ENCODE peak calls at places on chromosomes 13 and 19, in five cellular contexts. B is fibroblast of lung, E is thoracic aorta, C is breast epithelium, V is left ventricle myocardium inferior. U is an unnamed sample.

GRCh38 chr13:101520672-101521071 is 68.2 kb downstream of the ITGBL1 start:
- DNase-seq in B (peak; percentile 68), E (no peak), C (no peak), V (no peak), U (no peak)

GRCh38 chr13:87536899-87537298 is 134.3 kb upstream of the SLITRK5 start:
- DNase-seq in B (no peak), E (no peak), C (no peak), V (no peak), U (no peak)

GRCh38 chr13:111610077-111610476 is 289.6 kb downstream of the TEX29 start:
- DNase-seq in B (no peak), E (no peak), C (no peak), V (no peak), U (no peak)

GRCh38 chr13:111460548-111461444 is 140.4 kb downstream of the TEX29 start:
- DNase-seq in B (peak; percentile 70), E (no peak), C (peak; percentile 23), V (no peak), U (no peak)

GRCh38 chr13:81133066-81133465 is 792.1 kb upstream of the SPRY2 start:
- DNase-seq in B (peak; percentile 25), E (no peak), C (no peak), V (no peak), U (no peak)

GRCh38 chr13:49602005-49602404 is 16.6 kb upstream of the RCBTB1 start:
- DNase-seq in B (no peak), E (no peak), C (no peak), V (no peak), U (no peak)

GRCh38 chr13:94480672-94481145 is 1.2 kb upstream of the DCT start:
- DNase-seq in B (peak; percentile 74), E (no peak), C (no peak), V (peak; percentile 41), U (no peak)

GRCh38 chr13:94186470-94186869 is 293.0 kb downstream of the DCT start:
- DNase-seq in B (no peak), E (no peak), C (no peak), V (no peak), U (no peak)

GRCh38 chr13:105466376-105466775 is 1069.1 kb downstream of the EFNB2 start:
- DNase-seq in B (no peak), E (no peak), C (no peak), V (no peak), U (no peak)

GRCh38 chr13:75770164-75771145 is 134.3 kb downstream of the LMO7 start:
- DNase-seq in B (peak; percentile 36), E (no peak), C (no peak), V (no peak), U (no peak)

GRCh38 chr19:10520652-10521318 is 3.5 kb upstream of the S1PR5 start:
- DNase-seq in B (no peak), E (no peak), C (peak; percentile 53), V (no peak), U (no peak)

GRCh38 chr13:29507356-29507755 is 88.1 kb downstream of the SLC7A1 start:
- DNase-seq in B (no peak), E (no peak), C (no peak), V (no peak), U (no peak)

GRCh38 chr19:5172859-5173577 is 167.6 kb downstream of the PTPRS start:
- DNase-seq in B (peak; percentile 94), E (peak; percentile 32), C (no peak), V (no peak), U (peak; percentile 89)

GRCh38 chr13:31441804-31442487 is 242.2 kb downstream of the B3GLCT start:
- DNase-seq in B (no peak), E (no peak), C (no peak), V (peak; percentile 81), U (no peak)

GRCh38 chr13:108425056-108425455 is 155.5 kb downstream of the TNFSF13B start:
- DNase-seq in B (peak; percentile 2), E (no peak), C (no peak), V (no peak), U (no peak)

GRCh38 chr19:4976412-4977298 is 7.7 kb downstream of the KDM4B start:
- DNase-seq in B (peak; percentile 99), E (peak; percentile 59), C (peak; percentile 88), V (peak; percentile 72), U (no peak)

GRCh38 chr19:33520844-33521479 is 629 bp downstream of the PEPD start:
- DNase-seq in B (no peak), E (no peak), C (no peak), V (no peak), U (no peak)

GRCh38 chr13:30520571-30520970 is 54.8 kb upstream of the HMGB1 start:
- DNase-seq in B (peak; percentile 14), E (no peak), C (no peak), V (no peak), U (no peak)

GRCh38 chr13:102729560-102730275 is 34.9 kb upstream of the METTL21C start:
- DNase-seq in B (peak; percentile 92), E (no peak), C (no peak), V (no peak), U (no peak)

GRCh38 chr13:24233351-24233901 is 72.9 kb downstream of the SPATA13 start:
- DNase-seq in B (peak; percentile 70), E (no peak), C (no peak), V (no peak), U (no peak)

GRCh38 chr19:32870154-32870573 is 597 bp upstream of the SLC7A9 start:
- DNase-seq in B (no peak), E (no peak), C (no peak), V (no peak), U (no peak)

GRCh38 chr13:94537740-94538630 is 58.0 kb downstream of the TGDS start:
- DNase-seq in B (no peak), E (no peak), C (no peak), V (no peak), U (no peak)

GRCh38 chr13:113109151-113110047 is 3.8 kb downstream of the F7 start:
- DNase-seq in B (no peak), E (no peak), C (no peak), V (peak; percentile 13), U (peak; percentile 61)

DNA sequence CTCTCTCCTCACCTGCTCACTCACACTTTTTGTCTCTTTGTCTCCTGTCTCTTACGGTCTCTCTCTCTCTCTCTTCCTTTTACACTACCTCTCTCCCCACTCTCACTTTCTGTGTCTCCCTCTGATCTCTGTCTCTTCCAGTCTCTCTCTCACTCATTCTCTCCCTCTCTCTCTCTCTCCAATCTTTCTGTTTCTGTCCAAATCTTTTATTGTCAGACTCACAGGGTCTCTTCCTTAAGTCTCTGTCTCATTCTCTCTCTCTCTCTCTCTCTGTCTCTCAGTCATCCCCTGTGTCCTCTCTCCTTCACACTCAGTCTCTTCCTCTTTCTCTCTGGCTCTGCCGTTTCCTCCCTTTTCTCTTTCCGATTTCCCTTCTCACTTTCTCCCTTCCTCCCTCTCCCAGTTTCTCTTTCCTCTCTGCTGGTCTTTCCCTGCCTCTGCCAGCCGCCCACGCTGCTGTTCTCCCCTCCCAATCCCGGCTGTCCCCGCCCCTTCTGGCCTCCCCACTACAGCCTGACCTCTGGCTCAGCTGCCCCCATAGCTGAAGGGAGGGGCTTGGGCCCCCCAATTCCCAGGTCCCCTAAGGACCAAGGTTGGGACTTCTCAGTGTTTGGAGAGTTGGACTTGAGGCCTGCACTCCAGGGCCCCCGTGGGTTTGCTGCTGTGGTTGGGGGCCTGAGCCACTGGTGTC is at the start of gene PLEKHA4:
- DNase-seq in B (peak; percentile 50), E (no peak), C (peak; percentile 66), V (peak; percentile 86), U (no peak)
- H3K4me3 ChIP-seq in B (peak within 1 kb of the TSS; percentile 67), E (peak within 1 kb of the TSS; percentile 63), C (peak within 1 kb of the TSS; percentile 37), V (peak within 1 kb of the TSS; percentile 58), U (peak within 1 kb of the TSS; percentile 6)

DNA sequence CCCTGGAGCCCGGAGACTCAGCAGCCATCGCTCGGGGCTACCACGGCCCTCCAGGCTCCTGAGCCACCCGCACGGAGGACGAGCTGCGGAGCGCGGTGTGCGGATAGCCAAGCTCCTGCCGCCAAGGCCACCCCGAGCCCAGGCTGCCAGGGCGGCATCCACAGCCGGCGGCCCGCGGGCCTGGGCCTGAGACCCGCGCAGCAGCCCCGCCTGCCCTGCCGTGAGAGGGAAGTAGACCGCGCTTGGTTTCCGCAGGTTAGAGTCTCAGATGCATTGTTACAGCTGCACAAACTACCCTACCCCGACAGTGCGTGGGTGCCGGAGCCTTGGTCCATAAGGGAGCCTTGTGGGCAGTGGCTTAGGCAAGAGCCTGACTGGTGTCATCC is 253.8 kb upstream of the SGCG start:
- DNase-seq in B (no peak), E (no peak), C (no peak), V (no peak), U (no peak)
- H3K4me3 ChIP-seq in B (no peak overlapping the region), E (peak overlapping the region; percentile 63), C (peak overlapping the region; percentile 51), V (peak overlapping the region; percentile 63), U (no peak overlapping the region)

DNA sequence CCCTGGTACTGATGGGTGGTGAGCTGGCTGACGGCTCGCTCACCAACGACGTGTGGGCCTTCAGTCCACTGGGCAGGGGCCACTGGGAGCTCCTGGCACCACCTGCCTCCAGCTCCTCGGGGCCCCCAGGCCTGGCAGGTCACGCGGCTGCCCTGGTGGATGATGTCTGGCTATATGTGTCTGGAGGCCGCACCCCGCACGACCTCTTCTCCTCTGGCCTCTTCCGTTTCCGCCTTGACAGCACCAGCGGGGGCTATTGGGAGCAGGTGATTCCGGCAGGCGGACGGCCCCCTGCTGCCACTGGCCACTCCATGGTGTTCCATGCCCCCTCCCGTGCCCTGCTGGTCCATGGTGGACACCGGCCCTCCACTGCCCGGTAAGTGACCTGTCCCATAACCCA is 10.5 kb downstream of the MEGF8 start:
- DNase-seq in B (no peak), E (no peak), C (no peak), V (no peak), U (peak; percentile 54)
- H3K4me3 ChIP-seq in B (no peak overlapping the region), E (no peak overlapping the region), C (no peak overlapping the region), V (no peak overlapping the region), U (no peak overlapping the region)

GRCh38 chr13:27427663-27428062 is 3.2 kb downstream of the GTF3A start:
- DNase-seq in B (no peak), E (no peak), C (no peak), V (peak; percentile 32), U (no peak)
- H3K4me3 ChIP-seq in B (no peak overlapping the region), E (no peak overlapping the region), C (no peak overlapping the region), V (no peak overlapping the region), U (no peak overlapping the region)

DNA sequence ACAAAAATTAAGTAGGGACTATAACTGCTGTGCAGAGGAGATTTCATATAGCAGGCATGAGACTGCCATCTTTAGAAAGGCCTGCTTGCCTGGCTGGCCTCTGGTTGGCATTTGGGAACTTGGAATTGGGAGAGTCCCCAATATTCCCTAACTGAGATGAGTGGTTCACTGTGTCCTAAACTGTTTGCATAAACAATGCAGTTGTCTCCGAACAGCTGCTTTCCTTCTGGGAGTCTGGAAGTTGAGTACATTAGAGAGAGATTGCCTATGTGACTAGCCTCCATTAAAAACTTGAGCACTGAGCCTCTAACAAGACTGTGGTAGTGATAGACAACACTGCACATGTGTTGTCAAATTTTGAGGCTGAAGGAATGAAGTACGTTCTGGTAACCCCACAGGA is 47.4 kb downstream of the STOML3 start:
- DNase-seq in B (no peak), E (no peak), C (no peak), V (no peak), U (no peak)
- H3K4me3 ChIP-seq in B (no peak overlapping the region), E (no peak overlapping the region), C (no peak overlapping the region), V (no peak overlapping the region), U (no peak overlapping the region)

DNA sequence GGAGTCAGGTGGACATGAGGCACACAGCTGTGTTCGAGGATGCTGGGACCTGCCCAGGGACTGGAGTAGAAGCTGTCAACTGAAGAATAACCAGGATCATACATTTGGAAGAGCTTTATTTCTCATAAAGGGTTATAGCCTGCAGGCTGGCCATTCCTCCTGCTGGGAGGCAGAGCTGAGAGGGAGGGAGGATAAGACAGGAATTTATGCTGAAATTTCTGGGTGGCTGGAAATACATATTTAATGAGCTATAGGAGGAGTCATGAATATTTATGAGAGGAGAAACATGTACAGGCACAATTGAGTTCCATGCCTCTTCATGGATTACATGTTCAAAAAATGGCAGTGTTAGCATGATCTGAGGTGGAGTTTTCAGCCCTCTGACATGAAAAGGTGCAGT is 151.9 kb downstream of the SHISA2 start:
- DNase-seq in B (no peak), E (no peak), C (no peak), V (no peak), U (no peak)
- H3K4me3 ChIP-seq in B (no peak overlapping the region), E (no peak overlapping the region), C (no peak overlapping the region), V (no peak overlapping the region), U (no peak overlapping the region)

U was measured in RWPE2.